ENCODE peak calls at places on chromosomes 4 and X, in seven cellular contexts. F is activated T-helper 1 cell treated with anti-CD3 and anti-CD28 coated beads, Interleukin-2, amount 50 U/mL, for 16 hours; U is Caki2; W is GM10248; K is activated CD4-positive, CD25-positive, alpha-beta regulatory T cell treated with anti-CD3 and anti-CD28 coated beads, Interleukin-2, amount 50 U/mL, for 72 hours; C is stimulated activated CD4-positive, alpha-beta T cell treated with anti-CD3 and anti-CD28 coated beads, TNF-alpha, amount 100 ng/mL, for 4 hours; I is iris pigment epithelial cell. A is an unnamed sample.

GRCh38 chr4:173584506-173584905 is 54.5 kb upstream of the HAND2 start:
- DNase-seq in C (no peak), I (no peak), W (no peak), U (no peak), K (no peak), F (no peak), A (no peak)

GRCh38 chr4:86453044-86453501 is 93.2 kb upstream of the MAPK10 start:
- DNase-seq in W (no peak), C (no peak), U (peak; percentile 32), K (no peak), I (peak; percentile 15), F (no peak), A (no peak)

GRCh38 chrX:6052111-6052745 is 176.4 kb downstream of the NLGN4X start:
- DNase-seq in I (no peak), W (no peak), U (peak; percentile 12), F (no peak), K (no peak), C (no peak), A (no peak)

GRCh38 chr4:33628296-33628695 is 2616.0 kb downstream of the ARAP2 start:
- DNase-seq in I (no peak), U (no peak), F (no peak), K (no peak), C (no peak), W (no peak), A (no peak)

GRCh38 chr4:149175549-149175948 is 640.1 kb downstream of the IQCM start:
- DNase-seq in U (no peak), K (no peak), F (no peak), I (no peak), C (no peak), W (no peak), A (no peak)

GRCh38 chr4:183409956-183410355 is 34.5 kb upstream of the CDKN2AIP start:
- DNase-seq in I (no peak), F (no peak), C (no peak), W (no peak), K (no peak), U (peak; percentile 72), A (no peak)

GRCh38 chrX:3262906-3263305 is 83.5 kb downstream of the MXRA5 start:
- DNase-seq in C (no peak), W (no peak), U (peak; percentile 52), K (no peak), I (peak; percentile 88), F (no peak), A (no peak)

GRCh38 chr4:73922317-73922716 is 53.1 kb downstream of the CXCL1 start:
- DNase-seq in K (no peak), W (no peak), F (no peak), I (no peak), C (no peak), U (no peak), A (no peak)

GRCh38 chr4:15878011-15878410 is 60.5 kb downstream of the FGFBP1 start:
- DNase-seq in C (no peak), U (no peak), F (no peak), K (no peak), I (no peak), W (no peak), A (no peak)

GRCh38 chr4:8912506-8912905 is 40.9 kb upstream of the HMX1 start:
- DNase-seq in F (no peak), C (no peak), W (no peak), K (no peak), U (no peak), I (no peak), A (no peak)

GRCh38 chr4:118280501-118281218 is 72.1 kb downstream of the PRSS12 start:
- DNase-seq in W (peak; percentile 16), C (no peak), I (peak; percentile 85), K (no peak), U (peak; percentile 57), F (no peak), A (peak; percentile 38)

GRCh38 chr4:121784975-121785374 is 16.1 kb upstream of the EXOSC9 start:
- DNase-seq in I (peak; percentile 99), W (no peak), K (no peak), U (no peak), F (no peak), C (no peak), A (no peak)

GRCh38 chr4:13933163-13933562 is 305.6 kb upstream of the BOD1L1 start:
- DNase-seq in F (no peak), I (peak; percentile 67), W (no peak), U (no peak), K (no peak), C (no peak), A (no peak)

GRCh38 chr4:99383833-99384392 is 31.4 kb upstream of the ADH1C start:
- DNase-seq in W (no peak), K (no peak), F (no peak), U (no peak), C (no peak), I (peak; percentile 91), A (no peak)

GRCh38 chr4:138034871-138035270 is 207.3 kb downstream of the SLC7A11 start:
- DNase-seq in I (peak; percentile 91), C (no peak), F (no peak), U (no peak), W (no peak), K (no peak), A (no peak)

GRCh38 chrX:39840141-39841126 is 257.3 kb downstream of the BCOR start:
- DNase-seq in I (no peak), F (no peak), W (no peak), K (no peak), C (no peak), U (no peak), A (no peak)

GRCh38 chr4:39591290-39591689 is 47.4 kb downstream of the SMIM14 start:
- DNase-seq in W (no peak), F (no peak), C (no peak), U (no peak), I (no peak), K (no peak), A (no peak)

GRCh38 chr4:181821039-181822004 is 421.9 kb upstream of the TENM3 start:
- DNase-seq in F (no peak), W (no peak), K (no peak), I (peak; percentile 61), C (no peak), U (no peak), A (no peak)

GRCh38 chrX:102765794-102766193 is 45.3 kb downstream of the GPRASP3 start:
- DNase-seq in I (peak; percentile 23), U (no peak), C (no peak), F (no peak), W (no peak), K (no peak), A (no peak)

GRCh38 chr4:152408514-152409327 is 127.2 kb downstream of the FBXW7 start:
- DNase-seq in K (no peak), I (peak; percentile 58), U (peak; percentile 21), W (peak; percentile 23), C (no peak), F (no peak), A (no peak)

GRCh38 chr4:111945014-111945413 is 200.2 kb upstream of the FAM241A start:
- DNase-seq in U (no peak), W (no peak), C (no peak), K (no peak), F (no peak), I (peak; percentile 20), A (no peak)

GRCh38 chr4:127055349-127055748 is 577.4 kb upstream of the INTU start:
- DNase-seq in I (peak; percentile 37), W (no peak), C (no peak), K (no peak), U (no peak), F (no peak), A (no peak)

A was measured in GM12878.